ENCODE peak calls at places on chromosomes 7 and 10, in eight cellular contexts. P, I, Y, V, X, R, M and Q are unnamed samples.

GRCh38 chr10:122127943-122128342 is 139.0 kb downstream of the TACC2 start:
- DNase-seq in P (no peak), I (no peak), Y (no peak), V (no peak), X (peak; percentile 6), R (no peak), M (peak; percentile 30), Q (peak; percentile 59)

GRCh38 chr10:72186633-72187330 is 29.0 kb upstream of the ANAPC16 start:
- DNase-seq in P (no peak), I (no peak), Y (no peak), V (no peak), X (no peak), R (no peak), M (no peak), Q (peak; percentile 41)

GRCh38 chr7:45645141-45645969 is 71.2 kb downstream of the ADCY1 start:
- DNase-seq in P (peak; percentile 25), I (no peak), Y (no peak), V (no peak), X (no peak), R (no peak), M (no peak), Q (no peak)

GRCh38 chr7:47302560-47302959 is 279.4 kb downstream of the TNS3 start:
- DNase-seq in P (no peak), I (no peak), Y (no peak), V (no peak), X (no peak), R (no peak), M (no peak), Q (no peak)

GRCh38 chr10:51881213-51881612 is 181.8 kb upstream of the CSTF2T start:
- DNase-seq in P (no peak), I (no peak), Y (no peak), V (no peak), X (no peak), R (no peak), M (no peak), Q (no peak)

GRCh38 chr10:88831709-88832108 is 19.9 kb downstream of the ANKRD22 start:
- DNase-seq in P (no peak), I (peak; percentile 2), Y (no peak), V (no peak), X (no peak), R (peak; percentile 50), M (no peak), Q (no peak)

GRCh38 chr7:128170461-128170860 is 70.6 kb upstream of the LEP start:
- DNase-seq in P (no peak), I (no peak), Y (no peak), V (no peak), X (no peak), R (no peak), M (no peak), Q (no peak)

GRCh38 chr7:82527831-82528230 is 84.3 kb upstream of the CACNA2D1 start:
- DNase-seq in P (no peak), I (no peak), Y (no peak), V (no peak), X (no peak), R (no peak), M (peak; percentile 17), Q (peak; percentile 30)

GRCh38 chr10:28393956-28394568 is 91.2 kb upstream of the MPP7 start:
- DNase-seq in P (peak; percentile 83), I (peak; percentile 68), Y (peak; percentile 87), V (peak; percentile 65), X (peak; percentile 88), R (peak; percentile 48), M (peak; percentile 58), Q (peak; percentile 57)

GRCh38 chr10:46092523-46093195 is 46.6 kb upstream of the MSMB start:
- DNase-seq in P (no peak), I (peak; percentile 67), Y (no peak), V (no peak), X (no peak), R (peak; percentile 44), M (no peak), Q (no peak)

GRCh38 chr7:56092789-56093531 is at the start of gene PHKG1:
- DNase-seq in P (no peak), I (no peak), Y (peak; percentile 61), V (peak; percentile 64), X (no peak), R (no peak), M (peak; percentile 91), Q (peak; percentile 81)

GRCh38 chr7:55056577-55057480 is 38.0 kb downstream of the EGFR start:
- DNase-seq in P (no peak), I (no peak), Y (no peak), V (no peak), X (no peak), R (no peak), M (no peak), Q (no peak)